ENCODE peak calls at places on chromosomes 16 and 17, in eight cellular contexts. One of them, this sample, is unnamed.

GRCh38 chr16:2529061-2529931 is 1.9 kb downstream of the CEMP1 start:
- DNase-seq in left ventricle myocardium inferior: no peak
- DNase-seq in Peyer's patch: no peak
- DNase-seq in hepatocyte: no peak
- DNase-seq in fibroblast of mammary gland: no peak
- DNase-seq in upper lobe of left lung: no peak
- DNase-seq in retinal pigment epithelial cell: no peak
- DNase-seq in cardiac fibroblast: no peak
- DNase-seq in this sample: no peak

GRCh38 chr17:50944054-50944901 is 78.1 kb upstream of the TOB1 start:
- DNase-seq in left ventricle myocardium inferior: peak
- DNase-seq in retinal pigment epithelial cell: no peak
- DNase-seq in Peyer's patch: peak
- DNase-seq in cardiac fibroblast: peak
- DNase-seq in hepatocyte: peak
- DNase-seq in upper lobe of left lung: peak
- DNase-seq in fibroblast of mammary gland: peak
- DNase-seq in this sample: no peak

GRCh38 chr16:71854369-71854948 is 8.7 kb downstream of the ATXN1L start:
- DNase-seq in upper lobe of left lung: no peak
- DNase-seq in fibroblast of mammary gland: no peak
- DNase-seq in hepatocyte: no peak
- DNase-seq in left ventricle myocardium inferior: no peak
- DNase-seq in retinal pigment epithelial cell: no peak
- DNase-seq in cardiac fibroblast: no peak
- DNase-seq in Peyer's patch: no peak
- DNase-seq in this sample: no peak

GRCh38 chr17:33375086-33375485 is 82.0 kb upstream of the ASIC2 start:
- DNase-seq in retinal pigment epithelial cell: no peak
- DNase-seq in Peyer's patch: no peak
- DNase-seq in cardiac fibroblast: no peak
- DNase-seq in left ventricle myocardium inferior: no peak
- DNase-seq in fibroblast of mammary gland: no peak
- DNase-seq in upper lobe of left lung: no peak
- DNase-seq in hepatocyte: peak
- DNase-seq in this sample: no peak

GRCh38 chr17:79792371-79792871 is 4.5 kb downstream of the CBX8 start:
- DNase-seq in cardiac fibroblast: no peak
- DNase-seq in retinal pigment epithelial cell: no peak
- DNase-seq in upper lobe of left lung: no peak
- DNase-seq in Peyer's patch: no peak
- DNase-seq in left ventricle myocardium inferior: no peak
- DNase-seq in hepatocyte: no peak
- DNase-seq in fibroblast of mammary gland: no peak
- DNase-seq in this sample: no peak

GRCh38 chr17:78684026-78684425 is 98.0 kb downstream of the CYTH1 start:
- DNase-seq in cardiac fibroblast: no peak
- DNase-seq in fibroblast of mammary gland: no peak
- DNase-seq in hepatocyte: no peak
- DNase-seq in retinal pigment epithelial cell: no peak
- DNase-seq in upper lobe of left lung: no peak
- DNase-seq in Peyer's patch: no peak
- DNase-seq in left ventricle myocardium inferior: no peak
- DNase-seq in this sample: no peak

GRCh38 chr17:19508327-19508867 is 25.3 kb upstream of the SLC47A1 start:
- DNase-seq in left ventricle myocardium inferior: peak
- DNase-seq in retinal pigment epithelial cell: no peak
- DNase-seq in Peyer's patch: peak
- DNase-seq in fibroblast of mammary gland: no peak
- DNase-seq in cardiac fibroblast: no peak
- DNase-seq in upper lobe of left lung: peak
- DNase-seq in hepatocyte: peak
- DNase-seq in this sample: no peak

GRCh38 chr17:40588557-40588956 is 23.3 kb upstream of the CCR7 start:
- DNase-seq in hepatocyte: no peak
- DNase-seq in Peyer's patch: no peak
- DNase-seq in upper lobe of left lung: no peak
- DNase-seq in fibroblast of mammary gland: no peak
- DNase-seq in left ventricle myocardium inferior: no peak
- DNase-seq in cardiac fibroblast: no peak
- DNase-seq in retinal pigment epithelial cell: no peak
- DNase-seq in this sample: no peak

GRCh38 chr17:77127735-77128361 is 12.9 kb upstream of the SEC14L1 start:
- DNase-seq in retinal pigment epithelial cell: no peak
- DNase-seq in left ventricle myocardium inferior: peak
- DNase-seq in cardiac fibroblast: peak
- DNase-seq in Peyer's patch: peak
- DNase-seq in hepatocyte: no peak
- DNase-seq in fibroblast of mammary gland: peak
- DNase-seq in upper lobe of left lung: peak
- DNase-seq in this sample: no peak

GRCh38 chr16:74695450-74696422 is 4.9 kb downstream of the MLKL start:
- DNase-seq in retinal pigment epithelial cell: peak
- DNase-seq in hepatocyte: peak
- DNase-seq in left ventricle myocardium inferior: peak
- DNase-seq in upper lobe of left lung: peak
- DNase-seq in fibroblast of mammary gland: peak
- DNase-seq in cardiac fibroblast: peak
- DNase-seq in Peyer's patch: peak
- DNase-seq in this sample: peak

GRCh38 chr16:74700206-74701040 is at the start of gene MLKL:
- DNase-seq in fibroblast of mammary gland: peak
- DNase-seq in cardiac fibroblast: peak
- DNase-seq in left ventricle myocardium inferior: peak
- DNase-seq in Peyer's patch: peak
- DNase-seq in retinal pigment epithelial cell: no peak
- DNase-seq in hepatocyte: peak
- DNase-seq in upper lobe of left lung: peak
- DNase-seq in this sample: peak

GRCh38 chr16:74699666-74700065 is 996 bp downstream of the MLKL start:
- DNase-seq in fibroblast of mammary gland: no peak
- DNase-seq in retinal pigment epithelial cell: no peak
- DNase-seq in cardiac fibroblast: no peak
- DNase-seq in left ventricle myocardium inferior: no peak
- DNase-seq in hepatocyte: no peak
- DNase-seq in upper lobe of left lung: no peak
- DNase-seq in Peyer's patch: no peak
- DNase-seq in this sample: no peak

DNA sequence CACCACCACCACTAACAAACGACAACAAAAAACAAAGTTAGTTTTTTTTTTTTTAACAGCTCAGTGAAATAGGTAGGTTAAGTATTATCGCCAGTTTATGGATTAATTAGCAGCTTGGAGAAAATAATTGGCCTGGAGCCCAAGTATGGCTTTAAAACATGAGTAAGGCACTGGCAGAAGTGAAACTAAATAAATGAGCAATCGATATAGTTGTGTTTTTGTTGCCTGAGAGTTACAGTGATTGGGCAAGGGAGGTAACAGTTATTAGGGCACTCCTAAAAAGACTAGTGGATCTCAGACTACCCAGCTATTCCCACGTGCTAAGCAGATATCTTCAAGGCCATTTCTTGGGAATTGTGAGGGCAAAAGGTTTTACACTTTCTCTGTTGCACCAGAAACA is 2.4 kb downstream of the MLKL start:
- DNase-seq in cardiac fibroblast: no peak
- DNase-seq in upper lobe of left lung: no peak
- DNase-seq in fibroblast of mammary gland: peak
- DNase-seq in hepatocyte: no peak
- DNase-seq in Peyer's patch: no peak
- DNase-seq in left ventricle myocardium inferior: no peak
- DNase-seq in retinal pigment epithelial cell: no peak
- DNase-seq in this sample: no peak
- H3K4me3 ChIP-seq in cardiac fibroblast: no peak
- H3K4me3 ChIP-seq in upper lobe of left lung: peak
- H3K4me3 ChIP-seq in fibroblast of mammary gland: no peak
- H3K4me3 ChIP-seq in hepatocyte: no peak
- H3K4me3 ChIP-seq in Peyer's patch: no peak
- H3K4me3 ChIP-seq in left ventricle myocardium inferior: peak
- H3K4me3 ChIP-seq in retinal pigment epithelial cell: no peak
- H3K4me3 ChIP-seq in this sample: no peak

GRCh38 chr17:43010667-43011308 is 4.2 kb downstream of the IFI35 start:
- DNase-seq in upper lobe of left lung: no peak
- DNase-seq in left ventricle myocardium inferior: no peak
- DNase-seq in fibroblast of mammary gland: no peak
- DNase-seq in cardiac fibroblast: no peak
- DNase-seq in retinal pigment epithelial cell: no peak
- DNase-seq in Peyer's patch: no peak
- DNase-seq in hepatocyte: peak
- DNase-seq in this sample: no peak

GRCh38 chr17:43011728-43012472 is 5.3 kb downstream of the IFI35 start:
- DNase-seq in Peyer's patch: no peak
- DNase-seq in retinal pigment epithelial cell: no peak
- DNase-seq in hepatocyte: no peak
- DNase-seq in left ventricle myocardium inferior: no peak
- DNase-seq in upper lobe of left lung: no peak
- DNase-seq in fibroblast of mammary gland: no peak
- DNase-seq in cardiac fibroblast: no peak
- DNase-seq in this sample: no peak

GRCh38 chr17:43003542-43004172 is 2.9 kb upstream of the IFI35 start:
- DNase-seq in left ventricle myocardium inferior: no peak
- DNase-seq in upper lobe of left lung: no peak
- DNase-seq in Peyer's patch: no peak
- DNase-seq in fibroblast of mammary gland: peak
- DNase-seq in cardiac fibroblast: peak
- DNase-seq in hepatocyte: no peak
- DNase-seq in retinal pigment epithelial cell: no peak
- DNase-seq in this sample: no peak

GRCh38 chr17:43006639-43007551 is at the start of gene IFI35:
- DNase-seq in cardiac fibroblast: peak
- DNase-seq in left ventricle myocardium inferior: peak
- DNase-seq in retinal pigment epithelial cell: no peak
- DNase-seq in fibroblast of mammary gland: peak
- DNase-seq in upper lobe of left lung: peak
- DNase-seq in Peyer's patch: peak
- DNase-seq in hepatocyte: peak
- DNase-seq in this sample: peak
- TF ChIP-seq CTCF in cardiac fibroblast: peak
- TF ChIP-seq CTCF in left ventricle myocardium inferior: peak
- TF ChIP-seq CTCF in retinal pigment epithelial cell: peak
- TF ChIP-seq CTCF in fibroblast of mammary gland: no peak
- TF ChIP-seq CTCF in upper lobe of left lung: peak
- TF ChIP-seq CTCF in Peyer's patch: peak
- TF ChIP-seq CTCF in hepatocyte: peak
- TF ChIP-seq CTCF in this sample: peak

GRCh38 chr17:21287703-21288449 is 3.4 kb downstream of the MAP2K3 start:
- DNase-seq in Peyer's patch: peak
- DNase-seq in retinal pigment epithelial cell: peak
- DNase-seq in fibroblast of mammary gland: peak
- DNase-seq in cardiac fibroblast: peak
- DNase-seq in upper lobe of left lung: peak
- DNase-seq in left ventricle myocardium inferior: peak
- DNase-seq in hepatocyte: peak
- DNase-seq in this sample: peak

GRCh38 chr17:21286771-21287702 is 2.5 kb downstream of the MAP2K3 start:
- DNase-seq in upper lobe of left lung: peak
- DNase-seq in Peyer's patch: no peak
- DNase-seq in cardiac fibroblast: no peak
- DNase-seq in fibroblast of mammary gland: no peak
- DNase-seq in retinal pigment epithelial cell: no peak
- DNase-seq in left ventricle myocardium inferior: no peak
- DNase-seq in hepatocyte: no peak
- DNase-seq in this sample: no peak

GRCh38 chr17:21289175-21289901 is 4.8 kb downstream of the MAP2K3 start:
- DNase-seq in upper lobe of left lung: no peak
- DNase-seq in Peyer's patch: no peak
- DNase-seq in cardiac fibroblast: no peak
- DNase-seq in left ventricle myocardium inferior: no peak
- DNase-seq in retinal pigment epithelial cell: no peak
- DNase-seq in hepatocyte: no peak
- DNase-seq in fibroblast of mammary gland: no peak
- DNase-seq in this sample: no peak

GRCh38 chr17:21289902-21290571 is 5.5 kb downstream of the MAP2K3 start:
- DNase-seq in Peyer's patch: no peak
- DNase-seq in hepatocyte: no peak
- DNase-seq in retinal pigment epithelial cell: no peak
- DNase-seq in upper lobe of left lung: no peak
- DNase-seq in fibroblast of mammary gland: no peak
- DNase-seq in cardiac fibroblast: no peak
- DNase-seq in left ventricle myocardium inferior: peak
- DNase-seq in this sample: no peak

GRCh38 chr17:21288581-21289017 is 4.1 kb downstream of the MAP2K3 start:
- DNase-seq in retinal pigment epithelial cell: no peak
- DNase-seq in Peyer's patch: no peak
- DNase-seq in left ventricle myocardium inferior: no peak
- DNase-seq in cardiac fibroblast: no peak
- DNase-seq in fibroblast of mammary gland: no peak
- DNase-seq in hepatocyte: no peak
- DNase-seq in upper lobe of left lung: peak
- DNase-seq in this sample: no peak
- H3K4me3 ChIP-seq in retinal pigment epithelial cell: no peak
- H3K4me3 ChIP-seq in Peyer's patch: peak
- H3K4me3 ChIP-seq in left ventricle myocardium inferior: peak
- H3K4me3 ChIP-seq in cardiac fibroblast: no peak
- H3K4me3 ChIP-seq in fibroblast of mammary gland: no peak
- H3K4me3 ChIP-seq in hepatocyte: no peak
- H3K4me3 ChIP-seq in upper lobe of left lung: peak
- H3K4me3 ChIP-seq in this sample: no peak

GRCh38 chr16:57187508-57187854 is 1.4 kb downstream of the RSPRY1 start:
- DNase-seq in hepatocyte: peak
- DNase-seq in fibroblast of mammary gland: no peak
- DNase-seq in cardiac fibroblast: peak
- DNase-seq in retinal pigment epithelial cell: no peak
- DNase-seq in left ventricle myocardium inferior: no peak
- DNase-seq in Peyer's patch: no peak
- DNase-seq in upper lobe of left lung: no peak
- DNase-seq in this sample: no peak
- TF ChIP-seq CTCF in hepatocyte: no peak
- TF ChIP-seq CTCF in fibroblast of mammary gland: no peak
- TF ChIP-seq CTCF in cardiac fibroblast: no peak
- TF ChIP-seq CTCF in retinal pigment epithelial cell: no peak
- TF ChIP-seq CTCF in left ventricle myocardium inferior: no peak
- TF ChIP-seq CTCF in Peyer's patch: no peak
- TF ChIP-seq CTCF in upper lobe of left lung: no peak
- TF ChIP-seq CTCF in this sample: no peak

GRCh38 chr16:76577003-76577402 is 299.8 kb downstream of the CNTNAP4 start:
- DNase-seq in retinal pigment epithelial cell: no peak
- DNase-seq in Peyer's patch: no peak
- DNase-seq in fibroblast of mammary gland: no peak
- DNase-seq in cardiac fibroblast: no peak
- DNase-seq in hepatocyte: no peak
- DNase-seq in left ventricle myocardium inferior: no peak
- DNase-seq in upper lobe of left lung: no peak
- DNase-seq in this sample: no peak

GRCh38 chr16:76574651-76575050 is 297.4 kb downstream of the CNTNAP4 start:
- DNase-seq in upper lobe of left lung: no peak
- DNase-seq in cardiac fibroblast: no peak
- DNase-seq in retinal pigment epithelial cell: no peak
- DNase-seq in left ventricle myocardium inferior: no peak
- DNase-seq in hepatocyte: peak
- DNase-seq in fibroblast of mammary gland: no peak
- DNase-seq in Peyer's patch: no peak
- DNase-seq in this sample: no peak

GRCh38 chr16:76583995-76584394 is 306.8 kb downstream of the CNTNAP4 start:
- DNase-seq in upper lobe of left lung: no peak
- DNase-seq in left ventricle myocardium inferior: no peak
- DNase-seq in Peyer's patch: no peak
- DNase-seq in retinal pigment epithelial cell: no peak
- DNase-seq in hepatocyte: no peak
- DNase-seq in cardiac fibroblast: no peak
- DNase-seq in fibroblast of mammary gland: peak
- DNase-seq in this sample: no peak

GRCh38 chr16:76583466-76583865 is 306.3 kb downstream of the CNTNAP4 start:
- DNase-seq in cardiac fibroblast: peak
- DNase-seq in fibroblast of mammary gland: peak
- DNase-seq in retinal pigment epithelial cell: peak
- DNase-seq in hepatocyte: peak
- DNase-seq in left ventricle myocardium inferior: peak
- DNase-seq in Peyer's patch: no peak
- DNase-seq in upper lobe of left lung: no peak
- DNase-seq in this sample: no peak

GRCh38 chr16:76579277-76579676 is 302.1 kb downstream of the CNTNAP4 start:
- DNase-seq in fibroblast of mammary gland: no peak
- DNase-seq in left ventricle myocardium inferior: no peak
- DNase-seq in upper lobe of left lung: no peak
- DNase-seq in cardiac fibroblast: no peak
- DNase-seq in retinal pigment epithelial cell: no peak
- DNase-seq in hepatocyte: no peak
- DNase-seq in Peyer's patch: no peak
- DNase-seq in this sample: no peak
- H3K4me3 ChIP-seq in fibroblast of mammary gland: no peak
- H3K4me3 ChIP-seq in left ventricle myocardium inferior: no peak
- H3K4me3 ChIP-seq in upper lobe of left lung: no peak
- H3K4me3 ChIP-seq in cardiac fibroblast: no peak
- H3K4me3 ChIP-seq in retinal pigment epithelial cell: no peak
- H3K4me3 ChIP-seq in hepatocyte: no peak
- H3K4me3 ChIP-seq in Peyer's patch: no peak
- H3K4me3 ChIP-seq in this sample: no peak

This sample was measured in kidney epithelial cell.